ENCODE peak calls at places on chromosomes 3 and 15, in six cellular contexts. One of them, this sample, is unnamed.

GRCh38 chr3:49721861-49722781 is 1.6 kb downstream of the GMPPB start:
- DNase-seq in AG04450: no peak
- DNase-seq in choroid plexus epithelial cell: no peak
- DNase-seq in AG10803: no peak
- DNase-seq in B cell: no peak
- DNase-seq in PC-3: no peak
- DNase-seq in this sample: no peak

GRCh38 chr3:195907730-195908438 is 467 bp downstream of the TNK2 start:
- DNase-seq in AG04450: no peak
- DNase-seq in choroid plexus epithelial cell: no peak
- DNase-seq in AG10803: no peak
- DNase-seq in B cell: peak; percentile 73
- DNase-seq in PC-3: peak; percentile 56
- DNase-seq in this sample: peak; percentile 67

GRCh38 chr15:93180128-93180527 is 91.1 kb upstream of the RGMA start:
- DNase-seq in AG04450: no peak
- DNase-seq in choroid plexus epithelial cell: no peak
- DNase-seq in AG10803: no peak
- DNase-seq in B cell: no peak
- DNase-seq in PC-3: no peak
- DNase-seq in this sample: no peak

GRCh38 chr15:74789171-74789627 is 7.3 kb downstream of the CSK start:
- DNase-seq in AG04450: no peak
- DNase-seq in choroid plexus epithelial cell: no peak
- DNase-seq in AG10803: no peak
- DNase-seq in B cell: peak; percentile 76
- DNase-seq in PC-3: peak; percentile 41
- DNase-seq in this sample: no peak

GRCh38 chr15:70113304-70113700 is 15.6 kb upstream of the TLE3 start:
- DNase-seq in AG04450: no peak
- DNase-seq in choroid plexus epithelial cell: no peak
- DNase-seq in AG10803: no peak
- DNase-seq in B cell: peak; percentile 16
- DNase-seq in PC-3: no peak
- DNase-seq in this sample: no peak

GRCh38 chr3:171162986-171163723 is 136.6 kb upstream of the SLC2A2 start:
- DNase-seq in AG04450: no peak
- DNase-seq in choroid plexus epithelial cell: peak; percentile 44
- DNase-seq in AG10803: no peak
- DNase-seq in B cell: peak; percentile 10
- DNase-seq in PC-3: peak; percentile 53
- DNase-seq in this sample: peak; percentile 64

GRCh38 chr3:87426916-87427315 is 150.5 kb upstream of the POU1F1 start:
- DNase-seq in AG04450: no peak
- DNase-seq in choroid plexus epithelial cell: no peak
- DNase-seq in AG10803: peak; percentile 22
- DNase-seq in B cell: no peak
- DNase-seq in PC-3: peak; percentile 40
- DNase-seq in this sample: no peak

GRCh38 chr3:111715911-111716523 is 120.9 kb upstream of the ZBED2 start:
- DNase-seq in AG04450: no peak
- DNase-seq in choroid plexus epithelial cell: peak; percentile 69
- DNase-seq in AG10803: peak; percentile 35
- DNase-seq in B cell: no peak
- DNase-seq in PC-3: peak; percentile 87
- DNase-seq in this sample: peak; percentile 23

GRCh38 chr3:165640970-165641369 is 196.3 kb downstream of the BCHE start:
- DNase-seq in AG04450: no peak
- DNase-seq in choroid plexus epithelial cell: no peak
- DNase-seq in AG10803: no peak
- DNase-seq in B cell: no peak
- DNase-seq in PC-3: no peak
- DNase-seq in this sample: no peak

GRCh38 chr3:45153658-45154437 is 7.7 kb upstream of the CDCP1 start:
- DNase-seq in AG04450: no peak
- DNase-seq in choroid plexus epithelial cell: peak; percentile 71
- DNase-seq in AG10803: peak; percentile 65
- DNase-seq in B cell: no peak
- DNase-seq in PC-3: no peak
- DNase-seq in this sample: no peak

DNA sequence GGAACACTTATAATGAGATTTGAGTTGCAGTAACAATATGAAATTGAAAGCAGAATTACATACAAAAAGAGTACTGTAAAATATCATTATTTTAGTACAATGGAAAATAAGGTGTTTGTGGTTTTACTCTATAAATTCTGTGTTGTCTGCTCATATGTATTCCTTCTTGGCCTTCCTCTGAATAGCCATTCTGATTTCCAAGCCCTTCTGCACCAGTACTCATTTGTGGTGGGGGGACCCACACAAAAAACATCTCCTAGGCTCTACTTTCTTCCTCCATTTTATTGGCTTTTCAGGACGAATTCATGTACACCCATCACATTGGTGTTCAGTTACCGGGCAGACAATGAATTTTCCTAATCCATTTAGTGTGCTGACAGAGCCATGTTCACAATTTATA is 338.2 kb downstream of the ERC2 start:
- DNase-seq in AG04450: no peak
- DNase-seq in choroid plexus epithelial cell: no peak
- DNase-seq in AG10803: no peak
- DNase-seq in B cell: no peak
- DNase-seq in PC-3: no peak
- DNase-seq in this sample: no peak
- TF ChIP-seq CTCF in AG04450: no peak
- TF ChIP-seq CTCF in choroid plexus epithelial cell: no peak
- TF ChIP-seq CTCF in AG10803: no peak
- TF ChIP-seq CTCF in B cell: no peak
- TF ChIP-seq CTCF in PC-3: no peak
- TF ChIP-seq CTCF in this sample: no peak

GRCh38 chr3:133901083-133901482 is 5.4 kb upstream of the RAB6B start:
- DNase-seq in AG04450: no peak
- DNase-seq in choroid plexus epithelial cell: no peak
- DNase-seq in AG10803: no peak
- DNase-seq in B cell: no peak
- DNase-seq in PC-3: no peak
- DNase-seq in this sample: no peak
- TF ChIP-seq CTCF in AG04450: peak; percentile 13
- TF ChIP-seq CTCF in choroid plexus epithelial cell: peak; percentile 40
- TF ChIP-seq CTCF in AG10803: no peak
- TF ChIP-seq CTCF in B cell: no peak
- TF ChIP-seq CTCF in PC-3: peak; percentile 30
- TF ChIP-seq CTCF in this sample: peak; percentile 18

DNA sequence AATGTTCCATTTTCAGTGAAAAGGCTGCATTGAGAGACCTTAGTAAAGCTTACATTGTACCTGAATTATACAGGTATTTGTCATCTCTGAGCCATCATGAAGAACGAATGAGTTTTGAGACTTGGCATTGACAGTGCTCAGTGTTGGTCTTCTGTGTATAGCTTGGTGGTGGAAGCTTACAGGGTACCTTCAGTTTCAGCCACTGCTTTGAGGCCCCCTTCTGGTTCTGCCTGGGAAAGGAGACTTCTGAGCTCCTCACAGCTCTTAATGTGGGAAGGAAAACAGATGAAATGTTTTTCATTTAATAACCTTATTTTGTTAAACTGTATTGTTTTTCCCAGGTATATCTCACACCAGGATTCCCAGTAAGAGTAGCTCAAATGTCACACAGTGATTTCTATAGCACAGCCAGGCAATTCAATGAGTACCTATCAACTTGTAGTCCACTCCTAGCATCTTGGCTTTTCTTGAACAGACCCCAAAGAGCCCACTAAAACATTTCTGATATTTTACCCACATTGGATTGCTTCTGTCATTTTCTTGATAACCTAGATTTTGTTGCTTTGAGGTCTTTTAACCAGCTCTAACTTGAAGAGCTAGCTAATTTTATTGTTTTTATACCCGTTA is 5.6 kb downstream of the SERPINI1 start:
- DNase-seq in AG04450: no peak
- DNase-seq in choroid plexus epithelial cell: peak; percentile 78
- DNase-seq in AG10803: peak; percentile 18
- DNase-seq in B cell: peak; percentile 49
- DNase-seq in PC-3: peak; percentile 59
- DNase-seq in this sample: peak; percentile 24
- TF ChIP-seq CTCF in AG04450: peak; percentile 76
- TF ChIP-seq CTCF in choroid plexus epithelial cell: peak; percentile 86
- TF ChIP-seq CTCF in AG10803: peak; percentile 57
- TF ChIP-seq CTCF in B cell: peak; percentile 62
- TF ChIP-seq CTCF in PC-3: peak; percentile 67
- TF ChIP-seq CTCF in this sample: peak; percentile 69

GRCh38 chr3:72445827-72446405 is 402.3 kb downstream of the SHQ1 start:
- DNase-seq in AG04450: no peak
- DNase-seq in choroid plexus epithelial cell: peak; percentile 15
- DNase-seq in AG10803: peak; percentile 24
- DNase-seq in B cell: no peak
- DNase-seq in PC-3: no peak
- DNase-seq in this sample: no peak

GRCh38 chr3:72446406-72447058 is 401.7 kb downstream of the SHQ1 start:
- DNase-seq in AG04450: no peak
- DNase-seq in choroid plexus epithelial cell: peak; percentile 31
- DNase-seq in AG10803: no peak
- DNase-seq in B cell: peak; percentile 43
- DNase-seq in PC-3: peak; percentile 49
- DNase-seq in this sample: no peak

GRCh38 chr3:72448375-72448823 is 399.8 kb downstream of the SHQ1 start:
- DNase-seq in AG04450: no peak
- DNase-seq in choroid plexus epithelial cell: no peak
- DNase-seq in AG10803: no peak
- DNase-seq in B cell: no peak
- DNase-seq in PC-3: no peak
- DNase-seq in this sample: no peak

GRCh38 chr3:72448858-72449257 is 399.4 kb downstream of the SHQ1 start:
- DNase-seq in AG04450: no peak
- DNase-seq in choroid plexus epithelial cell: no peak
- DNase-seq in AG10803: no peak
- DNase-seq in B cell: no peak
- DNase-seq in PC-3: peak; percentile 64
- DNase-seq in this sample: no peak

DNA sequence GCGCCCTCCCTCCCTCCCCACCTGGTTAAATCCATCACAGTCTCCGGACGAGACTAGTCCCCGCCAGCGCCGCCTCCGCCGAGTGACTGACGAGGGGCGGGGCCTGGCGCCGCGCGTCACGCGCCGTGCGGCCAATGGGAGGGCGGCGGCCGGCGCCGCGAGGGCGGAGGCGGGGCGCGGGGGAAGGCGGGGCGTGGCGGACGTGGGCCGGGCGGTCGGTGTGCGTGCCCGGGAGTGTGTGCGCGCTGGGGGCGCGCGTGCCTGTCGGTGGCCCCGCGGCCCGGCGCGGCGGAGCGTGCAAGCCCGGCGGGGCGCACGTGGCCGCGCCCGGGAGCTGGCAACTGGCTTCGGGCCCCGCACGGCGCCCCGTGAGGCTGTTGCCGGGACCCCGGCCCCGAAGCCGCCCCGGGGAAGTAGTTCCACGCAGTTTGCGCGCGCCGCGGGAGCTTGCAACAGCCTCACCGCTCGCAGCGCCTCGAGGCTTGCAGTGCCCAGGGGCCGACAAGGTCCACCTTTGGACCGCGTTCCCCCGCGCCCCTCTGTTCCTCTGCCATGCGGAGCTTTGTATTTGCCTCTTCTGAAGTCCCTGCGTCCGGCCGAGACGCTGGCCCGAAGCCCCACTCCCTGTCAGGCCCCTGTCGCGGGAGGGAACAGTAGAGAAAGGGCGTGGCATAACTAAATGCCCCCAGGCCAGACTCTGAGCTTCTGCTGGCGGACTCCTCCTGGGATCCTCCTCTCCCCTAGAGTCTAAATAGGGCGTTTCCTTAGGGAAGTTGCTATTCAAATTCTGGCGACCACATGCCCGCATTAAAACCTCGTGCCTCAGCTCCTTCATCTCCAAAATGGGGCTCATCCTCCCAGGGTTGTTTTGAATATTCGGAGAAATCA is 400.9 kb downstream of the SHQ1 start:
- DNase-seq in AG04450: peak; percentile 47
- DNase-seq in choroid plexus epithelial cell: peak; percentile 91
- DNase-seq in AG10803: peak; percentile 89
- DNase-seq in B cell: peak; percentile 98
- DNase-seq in PC-3: peak; percentile 92
- DNase-seq in this sample: peak; percentile 98
- TF ChIP-seq CTCF in AG04450: no peak
- TF ChIP-seq CTCF in choroid plexus epithelial cell: no peak
- TF ChIP-seq CTCF in AG10803: no peak
- TF ChIP-seq CTCF in B cell: no peak
- TF ChIP-seq CTCF in PC-3: no peak
- TF ChIP-seq CTCF in this sample: no peak

GRCh38 chr15:76336254-76337046 is at the start of gene ISL2:
- DNase-seq in AG04450: peak; percentile 92
- DNase-seq in choroid plexus epithelial cell: peak; percentile 40
- DNase-seq in AG10803: peak; percentile 96
- DNase-seq in B cell: peak; percentile 76
- DNase-seq in PC-3: peak; percentile 92
- DNase-seq in this sample: peak; percentile 94

GRCh38 chr15:76338555-76339301 is 2.2 kb downstream of the ISL2 start:
- DNase-seq in AG04450: no peak
- DNase-seq in choroid plexus epithelial cell: no peak
- DNase-seq in AG10803: no peak
- DNase-seq in B cell: peak; percentile 30
- DNase-seq in PC-3: no peak
- DNase-seq in this sample: peak; percentile 42

GRCh38 chr15:76335851-76336253 is 721 bp upstream of the ISL2 start:
- DNase-seq in AG04450: no peak
- DNase-seq in choroid plexus epithelial cell: no peak
- DNase-seq in AG10803: no peak
- DNase-seq in B cell: peak; percentile 53
- DNase-seq in PC-3: peak; percentile 4
- DNase-seq in this sample: peak; percentile 51

GRCh38 chr15:76337739-76338554 is 1.4 kb downstream of the ISL2 start:
- DNase-seq in AG04450: no peak
- DNase-seq in choroid plexus epithelial cell: no peak
- DNase-seq in AG10803: no peak
- DNase-seq in B cell: peak; percentile 55
- DNase-seq in PC-3: no peak
- DNase-seq in this sample: peak; percentile 61

DNA sequence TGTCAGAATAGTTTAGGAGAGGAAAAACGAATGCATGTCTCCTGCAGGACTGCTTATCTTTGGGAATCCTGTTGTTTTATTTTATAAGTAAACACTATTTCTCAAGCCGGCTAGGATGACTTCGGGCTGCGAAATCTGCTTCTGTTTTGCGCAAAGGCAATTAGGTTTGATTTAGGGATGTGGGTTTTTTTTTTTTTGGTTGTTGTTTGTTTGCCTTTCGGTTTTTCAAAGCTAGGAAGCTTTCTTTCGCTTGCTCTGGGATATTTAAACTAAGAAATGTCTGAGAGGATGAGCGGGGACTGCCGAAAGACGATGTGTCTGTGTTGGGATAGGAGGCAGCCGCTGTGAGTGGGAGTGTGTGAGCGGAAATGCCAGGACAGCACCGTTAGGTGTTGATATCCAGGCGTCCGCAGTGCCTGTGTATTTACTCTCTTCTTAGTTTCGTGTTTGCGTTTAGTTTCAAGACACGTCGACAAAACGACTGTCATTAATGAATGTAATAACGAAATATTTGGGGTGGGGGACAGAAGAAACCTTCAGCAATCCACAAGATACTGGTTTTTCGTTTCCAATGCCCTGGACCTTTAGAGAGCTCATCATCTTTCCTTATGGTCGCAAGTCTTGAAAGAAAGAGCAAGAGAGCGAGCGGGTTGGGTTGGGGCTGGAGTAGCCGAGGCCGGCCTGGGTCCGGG is 620 bp downstream of the ISL2 start:
- DNase-seq in AG04450: no peak
- DNase-seq in choroid plexus epithelial cell: no peak
- DNase-seq in AG10803: peak; percentile 52
- DNase-seq in B cell: peak; percentile 40
- DNase-seq in PC-3: peak; percentile 53
- DNase-seq in this sample: peak; percentile 60
- TF ChIP-seq CTCF in AG04450: no peak
- TF ChIP-seq CTCF in choroid plexus epithelial cell: no peak
- TF ChIP-seq CTCF in AG10803: no peak
- TF ChIP-seq CTCF in B cell: no peak
- TF ChIP-seq CTCF in PC-3: no peak
- TF ChIP-seq CTCF in this sample: no peak

This sample was measured in GM13977.